ENCODE peak calls at places on chromosomes 6 and 20, in seven cellular contexts. H is A549, I is keratinocyte, P is sigmoid colon, L is tibial artery, J is heart left ventricle, B is heart right ventricle. C is an unnamed sample.

GRCh38 chr6:31651602-31652191 is 764 bp downstream of the BAG6 start:
- DNase-seq in H (peak; percentile 58), I (no peak), P (peak; percentile 91), L (peak; percentile 91), J (peak; percentile 79), B (no peak), C (no peak)

GRCh38 chr6:156777866-156778614 is 862 bp downstream of the ARID1B start:
- DNase-seq in H (peak; percentile 21), I (no peak), P (peak; percentile 71), L (peak; percentile 76), J (peak; percentile 64), B (peak; percentile 61), C (peak; percentile 66)

GRCh38 chr20:51172558-51173428 is 149.9 kb upstream of the KCNG1 start:
- DNase-seq in H (no peak), I (no peak), P (no peak), L (no peak), J (no peak), B (no peak), C (no peak)

GRCh38 chr6:166775180-166775922 is 148.3 kb upstream of the RPS6KA2 start:
- DNase-seq in H (peak; percentile 53), I (peak; percentile 38), P (no peak), L (no peak), J (peak; percentile 48), B (no peak), C (no peak)

GRCh38 chr6:4491501-4492260 is 284.5 kb upstream of the CDYL start:
- DNase-seq in H (no peak), I (peak; percentile 13), P (no peak), L (no peak), J (no peak), B (no peak), C (no peak)

GRCh38 chr6:112480551-112480950 is 133.4 kb downstream of the RFPL4B start:
- DNase-seq in H (no peak), I (no peak), P (no peak), L (no peak), J (no peak), B (no peak), C (no peak)

GRCh38 chr6:125022391-125022989 is 60.3 kb downstream of the RNF217 start:
- DNase-seq in H (no peak), I (no peak), P (no peak), L (no peak), J (no peak), B (no peak), C (no peak)

GRCh38 chr20:54172856-54173652 is 732 bp downstream of the CYP24A1 start:
- DNase-seq in H (no peak), I (no peak), P (no peak), L (no peak), J (no peak), B (no peak), C (no peak)

GRCh38 chr20:34124469-34125249 is 12.6 kb upstream of the EIF2S2 start:
- DNase-seq in H (no peak), I (no peak), P (no peak), L (no peak), J (no peak), B (no peak), C (no peak)

GRCh38 chr20:7742479-7742878 is 197.8 kb downstream of the HAO1 start:
- DNase-seq in H (no peak), I (peak; percentile 7), P (no peak), L (no peak), J (no peak), B (no peak), C (no peak)

GRCh38 chr6:87705070-87705691 is 3.1 kb upstream of the AKIRIN2 start:
- DNase-seq in H (peak; percentile 41), I (no peak), P (no peak), L (no peak), J (no peak), B (no peak), C (no peak)

GRCh38 chr6:146931214-146931613 is 273.0 kb upstream of the STXBP5 start:
- DNase-seq in H (no peak), I (no peak), P (no peak), L (no peak), J (no peak), B (no peak), C (no peak)

GRCh38 chr6:149636116-149636515 is 12.4 kb downstream of the KATNA1 start:
- DNase-seq in H (no peak), I (no peak), P (no peak), L (no peak), J (no peak), B (no peak), C (no peak)

GRCh38 chr6:28393912-28394662 is 5.5 kb downstream of the ZSCAN12 start:
- DNase-seq in H (no peak), I (no peak), P (no peak), L (no peak), J (no peak), B (no peak), C (no peak)

GRCh38 chr20:40844285-40844684 is 155.2 kb upstream of the MAFB start:
- DNase-seq in H (no peak), I (no peak), P (no peak), L (no peak), J (no peak), B (no peak), C (no peak)

GRCh38 chr6:39415482-39415881 is 93.0 kb upstream of the KCNK16 start:
- DNase-seq in H (no peak), I (no peak), P (no peak), L (no peak), J (no peak), B (no peak), C (no peak)

GRCh38 chr6:27795697-27796494 is 116.3 kb downstream of the OR2B2 start:
- DNase-seq in H (peak; percentile 36), I (peak; percentile 85), P (no peak), L (no peak), J (peak; percentile 42), B (no peak), C (no peak)

GRCh38 chr20:50585214-50585613 is 75.0 kb downstream of the PTPN1 start:
- DNase-seq in H (no peak), I (no peak), P (no peak), L (no peak), J (no peak), B (no peak), C (no peak)

GRCh38 chr6:151440930-151441329 is 11.0 kb downstream of the RMND1 start:
- DNase-seq in H (no peak), I (no peak), P (no peak), L (no peak), J (no peak), B (no peak), C (no peak)

GRCh38 chr20:23606652-23607049 is 934 bp upstream of the CST9 start:
- DNase-seq in H (peak; percentile 91), I (no peak), P (peak; percentile 89), L (peak; percentile 88), J (peak; percentile 77), B (peak; percentile 84), C (peak; percentile 77)

GRCh38 chr6:106692823-106693216 is 63.4 kb downstream of the QRSL1 start:
- DNase-seq in H (no peak), I (no peak), P (no peak), L (no peak), J (no peak), B (no peak), C (no peak)

GRCh38 chr6:106685833-106686232 is 56.5 kb downstream of the QRSL1 start:
- DNase-seq in H (no peak), I (no peak), P (no peak), L (no peak), J (no peak), B (no peak), C (no peak)

GRCh38 chr6:106684011-106684410 is 54.6 kb downstream of the QRSL1 start:
- DNase-seq in H (no peak), I (no peak), P (no peak), L (no peak), J (no peak), B (no peak), C (no peak)

GRCh38 chr6:106692112-106692822 is 62.9 kb downstream of the QRSL1 start:
- DNase-seq in H (peak; percentile 31), I (no peak), P (no peak), L (peak; percentile 80), J (no peak), B (no peak), C (no peak)

GRCh38 chr6:106688177-106688951 is 59.0 kb downstream of the QRSL1 start:
- DNase-seq in H (no peak), I (no peak), P (no peak), L (no peak), J (no peak), B (no peak), C (no peak)
- H3K27ac ChIP-seq in H (peak overlapping the region; percentile 30), I (no peak overlapping the region), P (no peak overlapping the region), L (no peak overlapping the region), J (no peak overlapping the region), B (no peak overlapping the region), C (no peak overlapping the region)

DNA sequence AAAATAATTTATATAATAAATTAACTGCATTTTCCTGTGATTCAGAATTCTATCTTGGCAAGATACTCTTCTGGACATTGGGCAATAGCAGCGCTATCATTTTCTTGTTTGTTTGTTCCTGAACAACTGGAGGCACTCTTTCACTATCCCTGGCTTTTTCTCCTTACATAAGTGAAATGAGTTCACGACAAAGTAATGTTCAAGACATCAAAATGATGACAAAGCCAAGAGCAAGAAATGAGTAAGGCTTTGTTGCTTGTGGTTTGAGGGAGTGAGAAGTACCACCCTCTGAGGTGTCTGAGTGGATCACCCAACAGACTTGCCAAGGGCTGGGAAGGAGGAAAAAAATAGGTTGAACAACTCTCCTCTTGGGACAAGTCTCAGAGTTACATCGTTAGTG is 466.6 kb upstream of the JAG1 start:
- DNase-seq in H (no peak), I (peak; percentile 94), P (no peak), L (no peak), J (no peak), B (no peak), C (no peak)
- TF ChIP-seq CTCF in H (no peak), I (peak; percentile 4), P (no peak), L (no peak), J (no peak), B (no peak), C (no peak)

DNA sequence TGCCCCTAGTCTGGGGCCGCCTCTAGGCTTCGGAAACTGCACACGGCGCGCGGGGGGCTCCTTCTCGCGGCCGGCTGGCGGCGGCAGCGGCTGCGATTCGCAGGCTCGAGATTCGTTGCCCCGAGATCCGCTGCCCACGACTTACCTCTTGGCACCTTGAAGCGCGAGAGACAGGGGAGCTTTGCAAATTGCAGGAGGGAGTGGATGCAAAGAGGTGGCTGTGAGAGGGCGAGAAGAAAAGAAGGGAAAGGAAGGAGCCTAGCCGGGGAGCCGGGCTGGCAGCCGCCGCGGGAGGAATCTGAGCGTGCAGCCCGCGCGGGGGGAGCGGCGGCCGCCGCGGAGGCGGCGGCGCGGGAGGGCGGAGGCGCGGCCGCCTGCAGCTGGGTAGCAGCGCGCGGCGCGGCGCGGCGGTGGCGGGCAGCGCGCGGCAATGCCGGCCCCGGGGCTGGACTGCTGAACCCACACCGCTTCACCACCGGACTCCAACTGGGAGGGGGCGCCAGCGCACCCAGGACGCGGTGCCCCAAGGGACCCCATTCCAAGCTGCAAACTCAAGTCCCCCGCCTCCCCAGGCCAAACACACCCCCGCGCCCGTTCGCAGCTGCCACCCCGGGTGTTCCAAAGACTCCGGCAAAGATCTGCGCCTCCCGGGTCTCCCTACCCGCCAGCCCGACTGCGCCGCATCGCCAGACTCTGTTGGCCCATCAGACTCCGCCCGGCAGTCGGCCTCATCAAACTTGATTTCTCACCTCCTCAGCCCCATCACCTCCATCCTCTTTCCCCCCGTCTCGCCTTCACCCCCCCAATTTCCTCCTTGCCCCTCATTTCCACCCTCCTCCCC is 44.2 kb upstream of the SUPT3H start:
- DNase-seq in H (peak; percentile 11), I (no peak), P (peak; percentile 78), L (peak; percentile 80), J (peak; percentile 65), B (peak; percentile 57), C (peak; percentile 54)
- H3K4me1 ChIP-seq in H (peaks cover 18% of the 10 kb centered on the region), I (peaks cover 21% of the 10 kb centered on the region), P (no peaks in the 10 kb centered on the region), L (peaks cover 51% of the 10 kb centered on the region), J (peaks cover 7% of the 10 kb centered on the region), B (peaks cover 55% of the 10 kb centered on the region), C (peaks cover 45% of the 10 kb centered on the region)

GRCh38 chr6:43361269-43361668 is 8.2 kb downstream of the ZNF318 start:
- DNase-seq in H (no peak), I (no peak), P (no peak), L (no peak), J (no peak), B (no peak), C (no peak)
- H3K27ac ChIP-seq in H (no peak overlapping the region), I (no peak overlapping the region), P (no peak overlapping the region), L (no peak overlapping the region), J (no peak overlapping the region), B (no peak overlapping the region), C (no peak overlapping the region)

C was measured in left ventricle myocardium inferior.